ENCODE peak calls at places on chromosomes 13 and 19, in four cellular contexts. One of them, this sample, is unnamed.

GRCh38 chr13:101624210-101624922 is 171.9 kb downstream of the ITGBL1 start:
- DNase-seq in K562: no peak
- DNase-seq in A549: no peak
- DNase-seq in HepG2: no peak
- DNase-seq in this sample: peak

GRCh38 chr13:76969488-76970365 is 21.4 kb downstream of the ACOD1 start:
- DNase-seq in HepG2: no peak
- DNase-seq in A549: no peak
- DNase-seq in K562: no peak
- DNase-seq in this sample: no peak

GRCh38 chr19:47036233-47036651 is 12.2 kb downstream of the TMEM160 start:
- DNase-seq in A549: no peak
- DNase-seq in HepG2: no peak
- DNase-seq in K562: no peak
- DNase-seq in this sample: no peak

GRCh38 chr13:44398606-44399005 is 25.0 kb downstream of the SERP2 start:
- DNase-seq in K562: no peak
- DNase-seq in A549: no peak
- DNase-seq in HepG2: no peak
- DNase-seq in this sample: no peak

GRCh38 chr13:113854238-113855011 is 9.5 kb downstream of the GAS6 start:
- DNase-seq in HepG2: no peak
- DNase-seq in A549: no peak
- DNase-seq in K562: no peak
- DNase-seq in this sample: no peak

GRCh38 chr13:45068036-45069001 is 52.0 kb upstream of the GTF2F2 start:
- DNase-seq in A549: no peak
- DNase-seq in HepG2: no peak
- DNase-seq in K562: no peak
- DNase-seq in this sample: no peak

GRCh38 chr19:18470153-18470552 is 32.2 kb upstream of the ISYNA1 start:
- DNase-seq in K562: peak
- DNase-seq in HepG2: peak
- DNase-seq in A549: no peak
- DNase-seq in this sample: peak

GRCh38 chr13:26663801-26664200 is 96.8 kb downstream of the GPR12 start:
- DNase-seq in A549: no peak
- DNase-seq in K562: no peak
- DNase-seq in HepG2: no peak
- DNase-seq in this sample: no peak

GRCh38 chr13:74930402-74931165 is 551.4 kb downstream of the TBC1D4 start:
- DNase-seq in K562: no peak
- DNase-seq in HepG2: no peak
- DNase-seq in A549: no peak
- DNase-seq in this sample: no peak

GRCh38 chr13:101915755-101916107 is 463.3 kb downstream of the ITGBL1 start:
- DNase-seq in HepG2: no peak
- DNase-seq in K562: no peak
- DNase-seq in A549: no peak
- DNase-seq in this sample: no peak

GRCh38 chr19:28966737-28967401 is 246.1 kb downstream of the UQCRFS1 start:
- DNase-seq in HepG2: no peak
- DNase-seq in K562: no peak
- DNase-seq in A549: no peak
- DNase-seq in this sample: no peak

GRCh38 chr19:11261902-11262839 is at the start of gene DOCK6:
- DNase-seq in K562: peak
- DNase-seq in A549: no peak
- DNase-seq in HepG2: no peak
- DNase-seq in this sample: peak

GRCh38 chr19:23403024-23403423 is 7.8 kb upstream of the ZNF91 start:
- DNase-seq in K562: no peak
- DNase-seq in HepG2: no peak
- DNase-seq in A549: no peak
- DNase-seq in this sample: no peak

GRCh38 chr19:29622191-29623070 is 16.3 kb downstream of the POP4 start:
- DNase-seq in A549: no peak
- DNase-seq in HepG2: no peak
- DNase-seq in K562: no peak
- DNase-seq in this sample: no peak

GRCh38 chr13:50129065-50129922 is 114.0 kb downstream of the KCNRG start:
- DNase-seq in K562: no peak
- DNase-seq in A549: no peak
- DNase-seq in HepG2: no peak
- DNase-seq in this sample: no peak

GRCh38 chr13:75639426-75639825 is 3.3 kb downstream of the LMO7 start:
- DNase-seq in A549: no peak
- DNase-seq in K562: no peak
- DNase-seq in HepG2: no peak
- DNase-seq in this sample: no peak

GRCh38 chr19:12715102-12715501 is 8.6 kb downstream of the TNPO2 start:
- DNase-seq in HepG2: no peak
- DNase-seq in K562: no peak
- DNase-seq in A549: no peak
- DNase-seq in this sample: no peak

GRCh38 chr13:51286135-51287002 is 53.1 kb upstream of the SERPINE3 start:
- DNase-seq in HepG2: peak
- DNase-seq in K562: peak
- DNase-seq in A549: peak
- DNase-seq in this sample: peak

GRCh38 chr19:18202759-18203407 is 959 bp downstream of the RAB3A start:
- DNase-seq in A549: no peak
- DNase-seq in K562: peak
- DNase-seq in HepG2: no peak
- DNase-seq in this sample: peak

GRCh38 chr13:59532405-59532804 is 631.3 kb downstream of the DIAPH3 start:
- DNase-seq in A549: no peak
- DNase-seq in K562: no peak
- DNase-seq in HepG2: no peak
- DNase-seq in this sample: no peak

GRCh38 chr13:107211073-107211472 is 643.1 kb upstream of the ARGLU1 start:
- DNase-seq in HepG2: peak
- DNase-seq in A549: peak
- DNase-seq in K562: peak
- DNase-seq in this sample: peak

GRCh38 chr13:33213797-33214196 is 71.8 kb downstream of the STARD13 start:
- DNase-seq in K562: no peak
- DNase-seq in HepG2: no peak
- DNase-seq in A549: no peak
- DNase-seq in this sample: no peak

GRCh38 chr13:98959299-98959698 is 18.6 kb downstream of the DOCK9 start:
- DNase-seq in A549: no peak
- DNase-seq in K562: no peak
- DNase-seq in HepG2: no peak
- DNase-seq in this sample: no peak

GRCh38 chr13:114115191-114115671 is 17.2 kb downstream of the RASA3 start:
- DNase-seq in A549: no peak
- DNase-seq in K562: peak
- DNase-seq in HepG2: peak
- DNase-seq in this sample: peak

GRCh38 chr19:46890423-46891170 is 29.8 kb downstream of the ARHGAP35 start:
- DNase-seq in HepG2: peak
- DNase-seq in A549: peak
- DNase-seq in K562: no peak
- DNase-seq in this sample: no peak

GRCh38 chr19:16067205-16067938 is 8.9 kb upstream of the TPM4 start:
- DNase-seq in A549: no peak
- DNase-seq in K562: no peak
- DNase-seq in HepG2: no peak
- DNase-seq in this sample: no peak

GRCh38 chr13:32829676-32830091 is 186.5 kb upstream of the KL start:
- DNase-seq in A549: peak
- DNase-seq in K562: no peak
- DNase-seq in HepG2: no peak
- DNase-seq in this sample: no peak

GRCh38 chr13:72638059-72638815 is 89.2 kb downstream of the MZT1 start:
- DNase-seq in A549: no peak
- DNase-seq in HepG2: no peak
- DNase-seq in K562: no peak
- DNase-seq in this sample: no peak

GRCh38 chr19:30459859-30460258 is 87.7 kb downstream of the ZNF536 start:
- DNase-seq in K562: no peak
- DNase-seq in HepG2: no peak
- DNase-seq in A549: no peak
- DNase-seq in this sample: no peak

GRCh38 chr13:59445812-59446211 is 717.9 kb downstream of the DIAPH3 start:
- DNase-seq in K562: no peak
- DNase-seq in HepG2: no peak
- DNase-seq in A549: no peak
- DNase-seq in this sample: no peak

GRCh38 chr13:44739539-44739938 is 163.4 kb upstream of the TSC22D1 start:
- DNase-seq in K562: no peak
- DNase-seq in A549: no peak
- DNase-seq in HepG2: no peak
- DNase-seq in this sample: no peak

GRCh38 chr19:7507884-7508283 is 8.0 kb upstream of the ZNF358 start:
- DNase-seq in K562: peak
- DNase-seq in HepG2: peak
- DNase-seq in A549: peak
- DNase-seq in this sample: peak

GRCh38 chr19:10884273-10884672 is 12.9 kb downstream of the CARM1 start:
- DNase-seq in A549: no peak
- DNase-seq in K562: peak
- DNase-seq in HepG2: no peak
- DNase-seq in this sample: no peak

GRCh38 chr13:108551674-108552073 is 77.7 kb upstream of the MYO16 start:
- DNase-seq in HepG2: no peak
- DNase-seq in A549: no peak
- DNase-seq in K562: no peak
- DNase-seq in this sample: no peak

GRCh38 chr19:8269724-8270123 is 38.4 kb downstream of the CD320 start:
- DNase-seq in K562: no peak
- DNase-seq in A549: no peak
- DNase-seq in HepG2: no peak
- DNase-seq in this sample: no peak

GRCh38 chr19:1774999-1775772 is 21.9 kb downstream of the ONECUT3 start:
- DNase-seq in A549: no peak
- DNase-seq in K562: peak
- DNase-seq in HepG2: no peak
- DNase-seq in this sample: peak
- TF ChIP-seq JUN in A549: no peak
- TF ChIP-seq JUN in K562: no peak
- TF ChIP-seq JUN in HepG2: no peak
- TF ChIP-seq JUN in this sample: no peak

DNA sequence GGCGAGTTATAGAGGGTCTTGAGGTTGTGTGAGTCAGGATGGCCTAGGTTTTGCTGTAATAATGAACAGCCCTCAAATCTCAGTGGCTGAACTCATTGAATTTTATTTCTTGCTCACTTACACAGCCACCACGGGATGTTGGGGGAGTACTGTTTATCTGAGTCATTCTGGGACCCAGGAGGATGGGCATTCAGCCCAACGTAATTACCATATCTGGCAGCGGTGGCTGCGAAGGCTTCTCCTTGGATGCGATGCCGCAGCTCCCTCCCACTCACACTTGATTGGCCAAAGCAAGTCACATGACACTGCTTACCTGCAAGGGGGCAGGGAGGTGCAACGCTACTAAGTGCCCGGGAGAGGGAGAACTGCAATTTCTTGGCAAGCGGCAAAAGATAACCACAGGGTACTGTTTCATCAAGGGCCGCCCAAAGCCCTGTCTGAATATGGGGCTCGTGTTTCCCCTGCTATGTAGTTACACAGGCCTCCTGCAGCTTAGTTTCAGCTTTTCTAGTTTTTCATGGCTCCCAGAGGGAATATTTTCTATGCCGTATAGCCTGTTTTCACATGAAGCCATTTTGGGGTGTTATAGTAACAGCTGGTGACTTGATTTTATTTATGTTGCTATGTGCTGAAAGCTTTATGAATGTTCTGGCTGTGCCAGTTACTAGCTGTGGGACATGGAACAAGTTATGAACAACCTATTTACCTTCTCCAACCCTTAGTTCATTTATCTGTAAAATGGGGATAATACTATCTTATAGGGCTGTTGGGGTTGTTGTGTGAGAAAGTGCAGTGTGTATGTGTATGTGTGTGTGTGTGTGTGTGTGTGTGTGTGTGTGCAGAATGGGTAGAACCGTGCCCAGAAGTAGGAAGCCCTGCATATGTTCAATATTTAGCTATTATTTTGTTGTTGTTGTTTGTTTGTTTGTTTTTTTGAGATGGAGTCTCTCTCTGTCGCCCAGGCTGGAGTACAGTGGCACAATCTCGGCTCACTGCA is 20.1 kb downstream of the ZSWIM9 start:
- DNase-seq in A549: no peak
- DNase-seq in HepG2: peak
- DNase-seq in K562: peak
- DNase-seq in this sample: peak
- TF ChIP-seq HMGXB4 in A549: no peak
- TF ChIP-seq HMGXB4 in HepG2: no peak
- TF ChIP-seq HMGXB4 in K562: no peak
- TF ChIP-seq HMGXB4 in this sample: no peak

GRCh38 chr13:40502236-40502635 is 164.2 kb downstream of the FOXO1 start:
- DNase-seq in HepG2: no peak
- DNase-seq in K562: no peak
- DNase-seq in A549: no peak
- DNase-seq in this sample: no peak

GRCh38 chr13:40504641-40505040 is 161.8 kb downstream of the FOXO1 start:
- DNase-seq in K562: no peak
- DNase-seq in A549: no peak
- DNase-seq in HepG2: no peak
- DNase-seq in this sample: no peak

GRCh38 chr13:40503026-40503425 is 163.4 kb downstream of the FOXO1 start:
- DNase-seq in HepG2: no peak
- DNase-seq in A549: no peak
- DNase-seq in K562: no peak
- DNase-seq in this sample: no peak

GRCh38 chr13:40505196-40505595 is 161.2 kb downstream of the FOXO1 start:
- DNase-seq in A549: no peak
- DNase-seq in HepG2: no peak
- DNase-seq in K562: no peak
- DNase-seq in this sample: no peak

DNA sequence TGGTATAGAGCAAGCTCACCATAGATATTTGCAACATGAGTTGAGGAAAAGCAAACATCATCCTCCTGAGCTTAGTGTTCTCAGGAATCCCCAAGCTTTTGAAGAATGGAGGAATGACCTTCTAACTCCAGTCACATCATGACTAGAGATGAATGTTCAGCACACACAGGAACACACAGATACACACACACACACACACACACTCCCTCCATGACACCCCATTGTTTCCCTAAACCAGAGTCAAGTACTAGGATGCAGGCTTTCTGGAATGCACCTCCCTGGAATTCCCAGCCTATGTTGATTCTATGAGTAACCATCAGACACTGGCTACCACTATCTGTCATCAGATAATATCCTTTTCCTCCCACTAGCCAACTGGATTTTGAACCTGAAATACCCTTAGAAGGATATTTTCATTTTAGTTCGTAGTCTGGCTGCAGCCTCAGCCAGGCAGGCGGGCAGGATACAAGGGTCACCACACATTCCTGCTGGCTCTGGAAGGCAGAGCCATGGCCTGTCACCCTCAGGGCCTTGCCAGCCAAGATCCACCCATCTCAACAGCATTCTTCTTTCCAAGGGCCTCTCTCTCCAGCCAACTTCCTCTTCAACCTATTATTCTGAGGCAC is 162.4 kb downstream of the FOXO1 start:
- DNase-seq in A549: peak
- DNase-seq in K562: no peak
- DNase-seq in HepG2: peak
- DNase-seq in this sample: no peak
- TF ChIP-seq JUN in A549: no peak
- TF ChIP-seq JUN in K562: no peak
- TF ChIP-seq JUN in HepG2: peak
- TF ChIP-seq JUN in this sample: no peak

GRCh38 chr19:50725218-50725931 is 2.2 kb downstream of the CLEC11A start:
- DNase-seq in HepG2: no peak
- DNase-seq in K562: no peak
- DNase-seq in A549: no peak
- DNase-seq in this sample: no peak
- TF ChIP-seq HMGXB4 in HepG2: no peak
- TF ChIP-seq HMGXB4 in K562: no peak
- TF ChIP-seq HMGXB4 in A549: no peak
- TF ChIP-seq HMGXB4 in this sample: peak

This sample was measured in WTC11.